ENCODE peak calls at places on chromosomes 16 and 17, in six cellular contexts. I is mesendoderm; C is breast epithelium; E is right lobe of liver; S is CD8-positive, alpha-beta T cell; L is lung. B is an unnamed sample. For H3K27me3, the result is how much of the 10 kb centered on the place peaks cover.

GRCh38 chr17:56694825-56695224 is 101.3 kb downstream of the NOG start:
- DNase-seq in I (no peak), C (no peak), E (no peak), S (no peak), L (no peak), B (no peak)

GRCh38 chr16:73065617-73066313 is 17.8 kb upstream of the ZFHX3 start:
- DNase-seq in I (peak), C (no peak), E (peak), S (no peak), L (no peak), B (no peak)

GRCh38 chr17:42027961-42028790 is 8.3 kb downstream of the NKIRAS2 start:
- DNase-seq in I (peak), C (no peak), E (peak), S (no peak), L (no peak), B (no peak)

GRCh38 chr16:64181526-64181925 is 940.3 kb downstream of the CDH11 start:
- DNase-seq in I (no peak), C (no peak), E (no peak), S (no peak), L (no peak), B (no peak)

GRCh38 chr16:79451196-79451816 is 149.2 kb downstream of the MAF start:
- DNase-seq in I (no peak), C (no peak), E (no peak), S (no peak), L (no peak), B (no peak)

GRCh38 chr16:11139624-11140375 is 116.2 kb downstream of the SOCS1 start:
- DNase-seq in I (peak), C (no peak), E (no peak), S (no peak), L (no peak), B (no peak)

GRCh38 chr16:11534262-11534661 is 52.5 kb downstream of the LITAF start:
- DNase-seq in I (no peak), C (no peak), E (peak), S (no peak), L (no peak), B (no peak)

GRCh38 chr17:20266806-20267458 is 200.4 kb downstream of the LGALS9B start:
- DNase-seq in I (no peak), C (no peak), E (no peak), S (no peak), L (no peak), B (no peak)

GRCh38 chr17:21058098-21058893 is 15.5 kb upstream of the USP22 start:
- DNase-seq in I (peak), C (no peak), E (no peak), S (no peak), L (no peak), B (no peak)

GRCh38 chr17:35907266-35907637 is 23.3 kb downstream of the RDM1 start:
- DNase-seq in I (no peak), C (no peak), E (no peak), S (no peak), L (no peak), B (no peak)

GRCh38 chr17:58083491-58084316 is 485 bp downstream of the DYNLL2 start:
- DNase-seq in I (peak), C (no peak), E (peak), S (peak), L (peak), B (peak)

GRCh38 chr17:82563318-82563717 is 43.8 kb downstream of the FOXK2 start:
- DNase-seq in I (no peak), C (no peak), E (no peak), S (no peak), L (no peak), B (no peak)

GRCh38 chr16:57815987-57816745 is 13.9 kb upstream of the KIFC3 start:
- DNase-seq in I (peak), C (peak), E (peak), S (no peak), L (peak), B (peak)

GRCh38 chr16:57335361-57335760 is 23.2 kb upstream of the CCL22 start:
- DNase-seq in I (no peak), C (no peak), E (no peak), S (no peak), L (no peak), B (no peak)

GRCh38 chr16:29745126-29745852 is 501 bp downstream of the C16orf54 start:
- DNase-seq in I (no peak), C (no peak), E (peak), S (peak), L (no peak), B (no peak)

GRCh38 chr17:65163990-65164495 is 26.9 kb downstream of the RGS9 start:
- DNase-seq in I (peak), C (no peak), E (no peak), S (peak), L (no peak), B (no peak)

GRCh38 chr16:29784901-29785500 is 5.5 kb upstream of the KIF22 start:
- DNase-seq in I (peak), C (peak), E (peak), S (peak), L (peak), B (peak)

GRCh38 chr16:79988089-79988488 is 387.6 kb upstream of the MAF start:
- DNase-seq in I (no peak), C (no peak), E (no peak), S (no peak), L (no peak), B (no peak)

GRCh38 chr16:4092547-4093265 is 23.5 kb downstream of the ADCY9 start:
- DNase-seq in I (no peak), C (no peak), E (no peak), S (no peak), L (no peak), B (no peak)

GRCh38 chr17:58335061-58335731 is 6.6 kb upstream of the TSPOAP1 start:
- DNase-seq in I (no peak), C (no peak), E (no peak), S (no peak), L (no peak), B (no peak)

GRCh38 chr16:15880434-15880833 is 8.0 kb downstream of the CEP20 start:
- DNase-seq in I (no peak), C (no peak), E (no peak), S (no peak), L (no peak), B (no peak)

GRCh38 chr17:75701288-75701687 is 20.0 kb upstream of the ITGB4 start:
- DNase-seq in I (no peak), C (no peak), E (no peak), S (no peak), L (no peak), B (no peak)

GRCh38 chr16:1789643-1790045 is 3.9 kb downstream of the IGFALS start:
- DNase-seq in I (no peak), C (no peak), E (no peak), S (no peak), L (no peak), B (no peak)

GRCh38 chr16:76487411-76488064 is 210.3 kb downstream of the CNTNAP4 start:
- DNase-seq in I (peak), C (no peak), E (no peak), S (no peak), L (no peak), B (no peak)

GRCh38 chr17:77535435-77535834 is 394.7 kb downstream of the SEC14L1 start:
- DNase-seq in I (no peak), C (no peak), E (no peak), S (no peak), L (no peak), B (no peak)

GRCh38 chr16:25868041-25868600 is 176.4 kb downstream of the HS3ST4 start:
- DNase-seq in I (no peak), C (no peak), E (no peak), S (no peak), L (no peak), B (no peak)

DNA sequence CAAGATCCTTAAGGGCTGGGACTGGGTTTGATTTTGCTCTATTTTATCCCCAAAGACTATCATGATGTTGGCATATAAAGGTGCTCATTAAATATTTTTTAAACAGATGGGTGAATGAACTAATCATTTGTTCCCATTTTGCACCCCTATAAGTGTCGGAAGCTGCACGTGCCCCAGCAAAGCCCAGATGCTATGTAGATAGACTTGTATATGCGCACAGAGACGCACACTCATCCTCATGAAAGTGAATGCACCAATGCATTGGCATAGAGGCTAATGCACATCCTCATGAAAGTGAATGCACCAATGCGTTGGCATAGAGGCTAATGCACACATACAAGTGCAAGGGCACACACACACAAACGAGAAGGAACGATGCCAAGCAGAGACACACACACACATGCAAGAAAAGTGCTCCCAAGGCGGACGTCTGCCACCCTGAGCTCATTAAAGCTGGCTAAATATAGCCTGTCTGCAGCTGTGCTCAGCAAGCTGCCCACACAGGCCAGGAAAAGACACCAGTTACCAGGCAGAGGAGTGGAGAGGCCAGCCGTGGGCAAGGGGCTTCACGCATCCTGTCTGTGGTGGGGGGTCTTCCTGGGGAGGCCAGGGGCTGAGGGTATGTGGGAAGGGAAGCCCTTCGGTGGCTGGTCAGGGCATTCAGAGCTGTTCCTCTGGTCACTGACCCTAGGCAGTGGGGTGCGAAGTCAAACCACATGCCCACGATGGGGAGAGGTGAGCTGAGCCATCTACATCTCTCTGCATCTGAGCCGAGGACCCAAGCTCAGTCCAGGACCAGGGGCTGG is 52.6 kb downstream of the PIMREG start:
- DNase-seq in I (no peak), C (peak), E (no peak), S (no peak), L (no peak), B (no peak)
- H3K27ac ChIP-seq in I (no peak), C (no peak), E (no peak), S (no peak), L (no peak), B (no peak)

GRCh38 chr17:6708357-6708961 is 4.7 kb downstream of the SLC13A5 start:
- DNase-seq in I (no peak), C (no peak), E (no peak), S (no peak), L (no peak), B (no peak)
- H3K27me3 ChIP-seq in I (under half), C (under half), E (under half), S (under half), L (under half), B (under half)

GRCh38 chr17:54891176-54891821 is 9.4 kb upstream of the TOM1L1 start:
- DNase-seq in I (peak), C (no peak), E (no peak), S (no peak), L (no peak), B (no peak)
- H3K4me3 ChIP-seq in I (no peak), C (no peak), E (no peak), S (no peak), L (no peak), B (no peak)

GRCh38 chr17:73899839-73900238 is 255.6 kb upstream of the SDK2 start:
- DNase-seq in I (no peak), C (no peak), E (no peak), S (no peak), L (no peak), B (no peak)
- H3K27ac ChIP-seq in I (no peak), C (no peak), E (no peak), S (no peak), L (no peak), B (no peak)